ENCODE peak calls at places on chromosome 6, in five cellular contexts. N is NCI-H2171; I is activated naive CD4-positive, alpha-beta T cell; F is stimulated activated CD4-positive, alpha-beta T cell treated with anti-CD3 and anti-CD28 coated beads, TNF-alpha, amount 100 ng/mL, for 1 hour; M is activated T-helper 1 cell treated with anti-CD3 and anti-CD28 coated beads, Interleukin-12 subunit alpha, Interleukin-12 subunit beta, Interleukin-2, Interleukin-4 antibody, amounts not matched to agents 30 ng/mL and 10 ng/mL and 1 ng/mL, durations not matched to agents 14 hours and 24 hours and 36 hours. X is an unnamed sample.

GRCh38 chr6:4133941-4134838 is 1.2 kb downstream of the ECI2 start:
- DNase-seq in M (no peak), N (no peak), I (no peak), F (no peak), X (no peak)

GRCh38 chr6:34917626-34918285 is 28.7 kb downstream of the ANKS1A start:
- DNase-seq in F (no peak), I (no peak), N (no peak), M (no peak), X (no peak)

GRCh38 chr6:72374864-72375263 is 247.0 kb upstream of the KCNQ5 start:
- DNase-seq in I (no peak), M (no peak), N (no peak), F (no peak), X (no peak)

GRCh38 chr6:32060966-32061655 is 22.9 kb downstream of the CYP21A2 start:
- DNase-seq in I (no peak), F (no peak), N (no peak), M (no peak), X (no peak)

GRCh38 chr6:13428528-13429405 is 58.6 kb downstream of the GFOD1 start:
- DNase-seq in I (no peak), N (no peak), F (no peak), M (no peak), X (no peak)

GRCh38 chr6:84422380-84422968 is 195.0 kb upstream of the CEP162 start:
- DNase-seq in M (no peak), F (no peak), I (no peak), N (no peak), X (no peak)

GRCh38 chr6:111503660-111504059 is 20.6 kb upstream of the REV3L start:
- DNase-seq in I (no peak), F (no peak), M (no peak), N (peak; percentile 40), X (no peak)

GRCh38 chr6:46849361-46849690 is 56.1 kb downstream of the MEP1A start:
- DNase-seq in I (no peak), N (no peak), M (no peak), F (no peak), X (no peak)

GRCh38 chr6:10276106-10276505 is 138.8 kb downstream of the TFAP2A start:
- DNase-seq in M (no peak), N (no peak), F (no peak), I (no peak), X (no peak)

GRCh38 chr6:111992851-111993250 is 61.1 kb upstream of the CCN6 start:
- DNase-seq in N (no peak), F (peak; percentile 33), M (peak; percentile 59), I (no peak), X (no peak)

GRCh38 chr6:148898360-148899005 is 151.7 kb downstream of the UST start:
- DNase-seq in N (peak; percentile 50), M (no peak), F (no peak), I (no peak), X (no peak)

GRCh38 chr6:65113581-65113980 is 593.4 kb downstream of the EYS start:
- DNase-seq in M (no peak), I (no peak), F (no peak), N (no peak), X (no peak)

GRCh38 chr6:118617350-118617957 is 33.9 kb downstream of the CEP85L start:
- DNase-seq in N (no peak), M (no peak), I (no peak), F (no peak), X (no peak)

GRCh38 chr6:160122744-160123143 is 1.1 kb downstream of the SLC22A1 start:
- DNase-seq in N (no peak), I (no peak), F (no peak), M (no peak), X (no peak)

GRCh38 chr6:167107787-167108186 is 15.1 kb upstream of the CCR6 start:
- DNase-seq in N (no peak), I (no peak), F (no peak), M (no peak), X (no peak)

GRCh38 chr6:157456524-157456829 is 75.5 kb downstream of the ZDHHC14 start:
- DNase-seq in I (no peak), M (no peak), F (no peak), N (no peak), X (no peak)

GRCh38 chr6:1388927-1389790 is at the start of gene FOXF2:
- DNase-seq in N (no peak), I (no peak), M (no peak), F (no peak), X (no peak)

GRCh38 chr6:149190228-149190831 is 127.2 kb upstream of the TAB2 start:
- DNase-seq in F (no peak), I (no peak), N (no peak), M (no peak), X (no peak)

GRCh38 chr6:166087848-166088247 is 79.8 kb downstream of the TBXT start:
- DNase-seq in F (no peak), N (no peak), I (no peak), M (no peak), X (no peak)

GRCh38 chr6:27812805-27813626 is 99.2 kb downstream of the OR2B2 start:
- DNase-seq in M (no peak), N (no peak), I (no peak), F (no peak), X (no peak)

GRCh38 chr6:51314965-51315364 is 496.3 kb downstream of the TFAP2B start:
- DNase-seq in F (no peak), N (no peak), M (no peak), I (no peak), X (no peak)

GRCh38 chr6:132708771-132709170 is 5.1 kb downstream of the VNN1 start:
- DNase-seq in N (no peak), M (no peak), I (no peak), F (no peak), X (no peak)

GRCh38 chr6:57252975-57253374 is 30.9 kb upstream of the RAB23 start:
- DNase-seq in I (no peak), N (no peak), F (no peak), M (no peak), X (peak; percentile 7)

GRCh38 chr6:109944448-109944847 is 33.7 kb upstream of the GPR6 start:
- DNase-seq in N (no peak), I (no peak), M (no peak), F (no peak), X (no peak)

GRCh38 chr6:43937236-43938177 is 167.5 kb downstream of the VEGFA start:
- DNase-seq in F (no peak), M (no peak), I (no peak), N (no peak), X (no peak)

GRCh38 chr6:16544006-16544405 is 217.3 kb downstream of the ATXN1 start:
- DNase-seq in I (no peak), N (no peak), M (no peak), F (no peak), X (no peak)

GRCh38 chr6:26571592-26572296 is 25.0 kb upstream of the ABT1 start:
- DNase-seq in I (no peak), N (peak; percentile 80), M (peak; percentile 24), F (no peak), X (peak; percentile 88)

GRCh38 chr6:28258877-28259777 is at the start of gene NKAPL:
- DNase-seq in M (peak; percentile 21), F (no peak), N (no peak), I (peak; percentile 9), X (no peak)

GRCh38 chr6:91895592-91895991 is 1308.7 kb upstream of the MAP3K7 start:
- DNase-seq in N (no peak), I (no peak), F (no peak), M (no peak), X (no peak)

GRCh38 chr6:137570307-137570832 is 76.2 kb upstream of the OLIG3 start:
- DNase-seq in I (no peak), M (no peak), N (no peak), F (no peak), X (no peak)

GRCh38 chr6:158257425-158257759 is 54.9 kb upstream of the TULP4 start:
- DNase-seq in I (no peak), M (no peak), F (no peak), N (no peak), X (no peak)

GRCh38 chr6:63690210-63690609 is 54.6 kb downstream of the PHF3 start:
- DNase-seq in N (no peak), M (no peak), F (no peak), I (no peak), X (no peak)